ENCODE peak calls at places on chromosomes 11 and 22, in five cellular contexts. F is RWPE1; J is activated CD8-positive, alpha-beta T cell treated with anti-CD3 and anti-CD28 coated beads for 36 hours; V is foreskin fibroblast; Y is HCT116. M is an unnamed sample.

GRCh38 chr11:94544832-94545640 is 1.3 kb downstream of the FUT4 start:
- DNase-seq in V (no peak), Y (no peak), J (no peak), F (no peak), M (no peak)

GRCh38 chr11:36586543-36586942 is 7.8 kb upstream of the IFTAP start:
- DNase-seq in F (no peak), V (no peak), Y (no peak), J (no peak), M (no peak)

GRCh38 chr22:43216738-43217137 is 29.8 kb upstream of the TTLL12 start:
- DNase-seq in J (no peak), F (no peak), Y (no peak), V (no peak), M (no peak)

GRCh38 chr22:18994780-18995711 is 59.0 kb upstream of the PRODH start:
- DNase-seq in V (no peak), Y (no peak), F (no peak), J (peak), M (no peak)

GRCh38 chr11:118002541-118003019 is 16.4 kb downstream of the IL10RA start:
- DNase-seq in F (no peak), J (peak), V (no peak), Y (no peak), M (no peak)

GRCh38 chr11:75583710-75584658 is 21.9 kb downstream of the SERPINH1 start:
- DNase-seq in V (peak), Y (no peak), F (no peak), J (peak), M (no peak)

GRCh38 chr11:96578379-96578778 is 188.6 kb downstream of the JRKL start:
- DNase-seq in J (no peak), F (no peak), V (no peak), Y (no peak), M (no peak)

GRCh38 chr22:42780070-42780540 is 59.4 kb upstream of the A4GALT start:
- DNase-seq in F (peak), V (peak), Y (peak), J (peak), M (peak)

GRCh38 chr22:40030757-40031092 is 36.0 kb downstream of the FAM83F start:
- DNase-seq in J (no peak), V (no peak), Y (no peak), F (no peak), M (no peak)

GRCh38 chr11:6433998-6434650 is 6.7 kb downstream of the HPX start:
- DNase-seq in J (no peak), F (no peak), Y (no peak), V (no peak), M (no peak)

GRCh38 chr11:30914143-30914762 is 328.1 kb upstream of the MPPED2 start:
- DNase-seq in Y (peak), J (peak), F (peak), V (no peak), M (no peak)

GRCh38 chr11:5151713-5152153 is 2.8 kb downstream of the OR52A1 start:
- DNase-seq in Y (no peak), F (no peak), J (no peak), V (no peak), M (no peak)

GRCh38 chr22:46678003-46678657 is 57.9 kb downstream of the GRAMD4 start:
- DNase-seq in V (no peak), J (peak), F (no peak), Y (no peak), M (no peak)

GRCh38 chr11:75667268-75667830 is 1.5 kb downstream of the MAP6 start:
- DNase-seq in J (peak), V (no peak), F (peak), Y (no peak), M (no peak)

GRCh38 chr11:3123316-3123715 is 41.8 kb downstream of the OSBPL5 start:
- DNase-seq in F (peak), J (no peak), V (no peak), Y (no peak), M (no peak)

GRCh38 chr11:99814738-99815137 is 794.0 kb downstream of the CNTN5 start:
- DNase-seq in J (no peak), V (no peak), Y (no peak), F (no peak), M (no peak)

GRCh38 chr11:900545-900944 is 10.1 kb downstream of the CHID1 start:
- DNase-seq in J (no peak), Y (no peak), V (no peak), F (no peak), M (no peak)

GRCh38 chr11:899724-900123 is 10.9 kb downstream of the CHID1 start:
- DNase-seq in Y (no peak), F (no peak), V (no peak), J (no peak), M (no peak)

GRCh38 chr11:898160-898517 is 12.5 kb downstream of the CHID1 start:
- DNase-seq in F (peak), Y (peak), V (peak), J (no peak), M (no peak)

GRCh38 chr11:897226-898159 is 13.1 kb downstream of the CHID1 start:
- DNase-seq in J (no peak), F (no peak), V (no peak), Y (no peak), M (no peak)

GRCh38 chr11:898540-899190 is 11.9 kb downstream of the CHID1 start:
- DNase-seq in F (no peak), Y (no peak), J (no peak), V (no peak), M (no peak)
- TF ChIP-seq CTCF in F (peak), Y (no peak), J (no peak), V (no peak), M (peak)

GRCh38 chr11:65539401-65540289 is 14.8 kb downstream of the SCYL1 start:
- DNase-seq in F (peak), Y (peak), J (no peak), V (no peak), M (no peak)
- TF ChIP-seq CTCF in F (no peak), Y (no peak), J (peak), V (no peak), M (no peak)

DNA sequence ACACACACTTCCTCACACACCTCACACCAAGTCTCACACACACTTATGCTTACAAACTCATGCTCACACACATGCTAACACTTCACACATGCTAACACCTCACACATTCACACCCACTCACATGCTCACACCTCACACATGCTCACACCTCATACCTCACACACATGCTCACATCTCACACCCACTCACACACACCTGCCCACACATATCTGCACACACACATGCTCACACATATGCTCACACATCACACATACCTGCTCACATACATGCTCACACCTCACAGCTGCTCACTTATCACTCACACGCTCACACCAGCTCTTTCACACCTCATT is 4.5 kb upstream of the MYBPC3 start:
- DNase-seq in Y (no peak), V (no peak), J (no peak), F (no peak), M (no peak)
- TF ChIP-seq CTCF in Y (no peak), V (no peak), J (no peak), F (no peak), M (no peak)

GRCh38 chr11:122910775-122911174 is 28.2 kb downstream of the JHY start:
- DNase-seq in Y (peak), V (peak), J (peak), F (peak), M (no peak)
- TF ChIP-seq CTCF in Y (peak), V (no peak), J (peak), F (peak), M (peak)

GRCh38 chr11:72328366-72329224 is 84.6 kb upstream of the PHOX2A start:
- DNase-seq in V (no peak), F (no peak), Y (no peak), J (no peak), M (no peak)
- TF ChIP-seq CTCF in V (no peak), F (no peak), Y (no peak), J (no peak), M (no peak)

GRCh38 chr11:65452806-65453490 is 30.4 kb downstream of the NEAT1 start:
- DNase-seq in Y (no peak), V (peak), F (peak), J (no peak), M (peak)

GRCh38 chr11:65459552-65459951 is 37.0 kb downstream of the NEAT1 start:
- DNase-seq in J (no peak), V (no peak), F (no peak), Y (no peak), M (no peak)

GRCh38 chr11:65456418-65456817 is 33.8 kb downstream of the NEAT1 start:
- DNase-seq in V (no peak), F (no peak), J (no peak), Y (no peak), M (no peak)

GRCh38 chr11:65454311-65454695 is 31.7 kb downstream of the NEAT1 start:
- DNase-seq in Y (no peak), V (no peak), J (no peak), F (no peak), M (no peak)

GRCh38 chr11:65454696-65455456 is 32.3 kb downstream of the NEAT1 start:
- DNase-seq in F (peak), J (peak), V (peak), Y (peak), M (no peak)
- TF ChIP-seq CTCF in F (no peak), J (no peak), V (no peak), Y (no peak), M (no peak)

GRCh38 chr11:8794677-8795103 is 112.1 kb downstream of the RPL27A start:
- DNase-seq in J (no peak), Y (peak), F (no peak), V (no peak), M (no peak)
- TF ChIP-seq CTCF in J (no peak), Y (peak), F (no peak), V (no peak), M (no peak)

DNA sequence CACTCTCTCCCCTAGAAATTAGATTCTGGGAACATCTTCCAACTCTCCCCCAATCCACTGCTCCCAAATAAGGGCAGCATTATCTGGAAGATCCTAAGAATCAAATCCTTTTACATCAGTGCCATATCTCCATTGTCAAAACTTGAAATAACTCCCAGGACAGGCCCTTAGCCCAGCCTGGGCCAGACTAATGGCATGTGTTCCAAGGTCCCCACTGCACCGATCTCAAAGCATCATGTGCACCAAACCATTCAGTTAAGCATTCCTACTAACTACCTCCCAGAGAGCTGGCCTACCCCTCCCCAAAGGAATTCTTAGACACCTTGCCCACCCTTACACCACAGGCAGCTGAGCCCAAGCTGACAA is 44.2 kb upstream of the POU2AF1 start:
- DNase-seq in F (no peak), Y (no peak), V (no peak), J (no peak), M (no peak)
- TF ChIP-seq CTCF in F (no peak), Y (no peak), V (no peak), J (peak), M (no peak)

GRCh38 chr11:86151188-86152005 is 82.5 kb upstream of the PICALM start:
- DNase-seq in Y (no peak), J (no peak), F (no peak), V (no peak), M (no peak)
- TF ChIP-seq CTCF in Y (no peak), J (no peak), F (no peak), V (no peak), M (no peak)

DNA sequence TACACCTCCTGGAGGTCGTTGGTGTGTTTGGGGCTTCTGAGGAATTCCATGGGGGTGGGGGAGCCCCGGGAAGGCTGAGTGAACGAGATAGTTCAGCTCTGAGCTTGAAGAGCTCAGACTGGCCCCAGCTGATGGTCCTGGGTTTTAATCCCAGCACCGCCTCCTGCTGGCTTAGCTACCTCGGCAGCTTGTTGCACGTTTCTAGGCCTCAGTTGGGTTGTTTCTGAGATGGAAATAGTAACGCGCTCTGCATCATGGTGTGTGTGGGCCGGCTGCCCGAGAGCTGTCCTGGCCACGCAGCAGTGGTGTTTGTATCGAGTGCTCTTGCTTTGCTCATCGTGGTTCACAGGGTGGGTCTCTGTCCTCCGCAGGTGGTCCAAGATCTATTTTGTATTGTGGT is 37.4 kb downstream of the TPCN2 start:
- DNase-seq in Y (no peak), V (no peak), F (no peak), J (no peak), M (no peak)
- TF ChIP-seq CTCF in Y (no peak), V (no peak), F (no peak), J (no peak), M (no peak)

M was measured in AG09319.